ENCODE peak calls at places on chromosomes 12 and 14, in five cellular contexts. I is activated CD4-positive, alpha-beta T cell treated with anti-CD3 and anti-CD28 coated beads, Interleukin-2, amount 50 U/mL, for 1 hour; B is GM19239; U is central memory CD4-positive, alpha-beta T cell; P is Peyer's patch. T is an unnamed sample.

GRCh38 chr14:106844608-106845285 is 1318.4 kb downstream of the TMEM121 start:
- DNase-seq in B (no peak), U (peak), P (peak), I (peak), T (no peak)

GRCh38 chr12:75447695-75448393 is 32.7 kb upstream of the GLIPR1 start:
- DNase-seq in P (no peak), I (no peak), B (no peak), U (no peak), T (no peak)

GRCh38 chr12:28899951-28900350 is 249.1 kb upstream of the FAR2 start:
- DNase-seq in P (no peak), I (no peak), U (no peak), B (no peak), T (no peak)

GRCh38 chr12:73817161-73817560 is 720.5 kb upstream of the ATXN7L3B start:
- DNase-seq in B (no peak), I (no peak), U (no peak), P (no peak), T (no peak)

GRCh38 chr12:46657416-46658411 is 168.1 kb downstream of the SLC38A4 start:
- DNase-seq in B (no peak), P (no peak), U (no peak), I (no peak), T (no peak)

GRCh38 chr14:95979339-95980042 is 59.7 kb upstream of the C14orf132 start:
- DNase-seq in B (no peak), U (no peak), P (no peak), I (no peak), T (no peak)

GRCh38 chr14:38868415-38869290 is 234.4 kb downstream of the SEC23A start:
- DNase-seq in B (no peak), P (no peak), U (no peak), I (no peak), T (no peak)

GRCh38 chr12:30795660-30796507 is 41.1 kb upstream of the CAPRIN2 start:
- DNase-seq in B (peak), I (peak), U (peak), P (peak), T (no peak)

GRCh38 chr12:28882444-28882843 is 266.6 kb upstream of the FAR2 start:
- DNase-seq in P (no peak), U (no peak), B (no peak), I (no peak), T (no peak)

GRCh38 chr12:127133675-127134335 is 1133.2 kb upstream of the TMEM132C start:
- DNase-seq in B (no peak), U (no peak), P (no peak), I (no peak), T (no peak)

GRCh38 chr12:3461391-3461790 is 29.6 kb upstream of the PRMT8 start:
- DNase-seq in B (no peak), P (no peak), I (no peak), U (no peak), T (no peak)

GRCh38 chr12:19440019-19440858 is 947 bp downstream of the AEBP2 start:
- DNase-seq in U (peak), I (peak), B (peak), P (peak), T (no peak)

GRCh38 chr12:11954181-11954580 is 116.6 kb upstream of the BCL2L14 start:
- DNase-seq in B (no peak), U (no peak), P (no peak), I (no peak), T (no peak)

GRCh38 chr12:69694123-69694522 is 5.0 kb downstream of the BEST3 start:
- DNase-seq in P (no peak), U (no peak), I (no peak), B (no peak), T (no peak)

GRCh38 chr12:93877446-93877845 is 200.3 kb downstream of the CRADD start:
- DNase-seq in U (no peak), P (no peak), I (no peak), B (no peak), T (no peak)

GRCh38 chr14:69358233-69358963 is 39.7 kb downstream of the ERH start:
- DNase-seq in I (no peak), P (no peak), B (no peak), U (no peak), T (no peak)

GRCh38 chr14:87184180-87184579 is 808.8 kb downstream of the GALC start:
- DNase-seq in U (no peak), P (no peak), B (no peak), I (no peak), T (no peak)

GRCh38 chr12:74780458-74781241 is 243.0 kb downstream of the ATXN7L3B start:
- DNase-seq in P (no peak), I (no peak), B (no peak), U (no peak), T (no peak)

GRCh38 chr12:17302001-17302400 is 696.0 kb upstream of the LMO3 start:
- DNase-seq in I (no peak), B (no peak), U (no peak), P (no peak), T (no peak)

GRCh38 chr12:89244536-89244935 is 107.8 kb downstream of the DUSP6 start:
- DNase-seq in U (peak), P (no peak), I (no peak), B (no peak), T (no peak)

GRCh38 chr12:59650594-59651229 is 54.9 kb downstream of the SLC16A7 start:
- DNase-seq in P (no peak), U (no peak), I (no peak), B (no peak), T (no peak)

GRCh38 chr12:25583545-25583944 is 30.5 kb upstream of the LMNTD1 start:
- DNase-seq in B (no peak), I (no peak), U (no peak), P (no peak), T (no peak)

GRCh38 chr14:68653108-68653507 is 139.8 kb downstream of the ZFP36L1 start:
- DNase-seq in P (no peak), U (no peak), B (no peak), I (no peak), T (no peak)

GRCh38 chr14:22314183-22314820 is 274.7 kb downstream of the DAD1 start:
- DNase-seq in B (peak), P (no peak), U (peak), I (no peak), T (no peak)

T was measured in cortex of kidney.